ENCODE peak calls at places on chromosomes 6 and 20, in five cellular contexts. L, Q, V, D and Z are unnamed samples.

GRCh38 chr6:89297695-89298351 is 17.3 kb downstream of the GABRR2 start:
- DNase-seq in L (peak), Q (peak), V (peak), D (peak), Z (peak)

GRCh38 chr6:154496191-154496590 is 14.3 kb downstream of the CNKSR3 start:
- DNase-seq in L (no peak), Q (no peak), V (no peak), D (no peak), Z (no peak)

GRCh38 chr6:89260832-89261231 is 43.7 kb upstream of the GABRR1 start:
- DNase-seq in L (no peak), Q (no peak), V (no peak), D (peak), Z (peak)

GRCh38 chr20:19783966-19784401 is 25.9 kb downstream of the RIN2 start:
- DNase-seq in L (peak), Q (no peak), V (no peak), D (no peak), Z (peak)

GRCh38 chr6:133467982-133468380 is 226.8 kb downstream of the EYA4 start:
- DNase-seq in L (no peak), Q (no peak), V (no peak), D (no peak), Z (peak)

GRCh38 chr6:159578629-159579028 is 114.4 kb downstream of the SOD2 start:
- DNase-seq in L (no peak), Q (no peak), V (no peak), D (no peak), Z (no peak)

GRCh38 chr6:39357998-39358686 is 35.6 kb upstream of the KCNK16 start:
- DNase-seq in L (peak), Q (no peak), V (no peak), D (peak), Z (peak)

GRCh38 chr20:59144831-59145196 is 18.8 kb upstream of the ZNF831 start:
- DNase-seq in L (no peak), Q (no peak), V (no peak), D (no peak), Z (no peak)

GRCh38 chr6:71468841-71469750 is 180.5 kb downstream of the OGFRL1 start:
- DNase-seq in L (peak), Q (peak), V (no peak), D (no peak), Z (peak)

GRCh38 chr6:40210628-40211056 is 276.4 kb upstream of the MOCS1 start:
- DNase-seq in L (no peak), Q (no peak), V (no peak), D (no peak), Z (no peak)

GRCh38 chr6:27720607-27721580 is 191.3 kb downstream of the OR2B2 start:
- DNase-seq in L (peak), Q (no peak), V (peak), D (peak), Z (peak)

GRCh38 chr6:140744648-140745320 is 1370.3 kb upstream of the CITED2 start:
- DNase-seq in L (peak), Q (no peak), V (peak), D (no peak), Z (peak)

GRCh38 chr6:36727491-36728021 is 29.9 kb downstream of the RAB44 start:
- DNase-seq in L (peak), Q (no peak), V (no peak), D (no peak), Z (peak)

GRCh38 chr6:47180633-47181032 is 129.1 kb downstream of the TNFRSF21 start:
- DNase-seq in L (peak), Q (no peak), V (peak), D (no peak), Z (peak)

GRCh38 chr6:24908555-24908954 is 27.2 kb downstream of the RIPOR2 start:
- DNase-seq in L (peak), Q (no peak), V (no peak), D (no peak), Z (peak)

GRCh38 chr6:144298167-144298671 is 13.1 kb downstream of the UTRN start:
- DNase-seq in L (no peak), Q (no peak), V (no peak), D (no peak), Z (no peak)

GRCh38 chr20:46307139-46307998 is 929 bp downstream of the CDH22 start:
- DNase-seq in L (peak), Q (no peak), V (peak), D (no peak), Z (peak)

GRCh38 chr6:118724211-118724610 is 72.8 kb upstream of the CEP85L start:
- DNase-seq in L (no peak), Q (no peak), V (no peak), D (no peak), Z (peak)